ENCODE peak calls at places on chromosomes 6 and 20, in eight cellular contexts. One of them, this sample, is unnamed.

GRCh38 chr6:145814035-145814500 is 527 bp downstream of the FBXO30 start:
- DNase-seq in foreskin keratinocyte: peak; percentile 36
- DNase-seq in Peyer's patch: peak; percentile 59
- DNase-seq in CD8-positive, alpha-beta T cell: peak; percentile 4
- DNase-seq in CD4-positive, CD25-positive, alpha-beta regulatory T cell: peak; percentile 5
- DNase-seq in dorsolateral prefrontal cortex: no peak
- DNase-seq in RWPE1: peak; percentile 35
- DNase-seq in adrenal gland: peak; percentile 41
- DNase-seq in this sample: no peak

GRCh38 chr20:18144541-18145099 is 7.0 kb downstream of the KAT14 start:
- DNase-seq in foreskin keratinocyte: peak; percentile 56
- DNase-seq in Peyer's patch: no peak
- DNase-seq in CD8-positive, alpha-beta T cell: no peak
- DNase-seq in CD4-positive, CD25-positive, alpha-beta regulatory T cell: no peak
- DNase-seq in dorsolateral prefrontal cortex: no peak
- DNase-seq in RWPE1: peak; percentile 63
- DNase-seq in adrenal gland: no peak
- DNase-seq in this sample: no peak

GRCh38 chr6:33623895-33624381 is 2.8 kb downstream of the ITPR3 start:
- DNase-seq in foreskin keratinocyte: no peak
- DNase-seq in Peyer's patch: peak; percentile 57
- DNase-seq in CD8-positive, alpha-beta T cell: no peak
- DNase-seq in CD4-positive, CD25-positive, alpha-beta regulatory T cell: no peak
- DNase-seq in dorsolateral prefrontal cortex: no peak
- DNase-seq in RWPE1: no peak
- DNase-seq in adrenal gland: no peak
- DNase-seq in this sample: no peak

GRCh38 chr6:35690484-35690883 is 1.8 kb upstream of the FKBP5 start:
- DNase-seq in foreskin keratinocyte: no peak
- DNase-seq in Peyer's patch: no peak
- DNase-seq in CD8-positive, alpha-beta T cell: no peak
- DNase-seq in CD4-positive, CD25-positive, alpha-beta regulatory T cell: no peak
- DNase-seq in dorsolateral prefrontal cortex: no peak
- DNase-seq in RWPE1: no peak
- DNase-seq in adrenal gland: no peak
- DNase-seq in this sample: no peak

GRCh38 chr20:15846446-15846845 is 726.8 kb downstream of the KIF16B start:
- DNase-seq in foreskin keratinocyte: no peak
- DNase-seq in Peyer's patch: no peak
- DNase-seq in CD8-positive, alpha-beta T cell: no peak
- DNase-seq in CD4-positive, CD25-positive, alpha-beta regulatory T cell: no peak
- DNase-seq in dorsolateral prefrontal cortex: no peak
- DNase-seq in RWPE1: no peak
- DNase-seq in adrenal gland: no peak
- DNase-seq in this sample: no peak

GRCh38 chr6:113184291-113184690 is 672.9 kb upstream of the MARCKS start:
- DNase-seq in foreskin keratinocyte: peak; percentile 18
- DNase-seq in Peyer's patch: no peak
- DNase-seq in CD8-positive, alpha-beta T cell: no peak
- DNase-seq in CD4-positive, CD25-positive, alpha-beta regulatory T cell: no peak
- DNase-seq in dorsolateral prefrontal cortex: no peak
- DNase-seq in RWPE1: no peak
- DNase-seq in adrenal gland: no peak
- DNase-seq in this sample: no peak

GRCh38 chr6:98579941-98580340 is 254.4 kb upstream of the POU3F2 start:
- DNase-seq in foreskin keratinocyte: no peak
- DNase-seq in Peyer's patch: no peak
- DNase-seq in CD8-positive, alpha-beta T cell: no peak
- DNase-seq in CD4-positive, CD25-positive, alpha-beta regulatory T cell: no peak
- DNase-seq in dorsolateral prefrontal cortex: no peak
- DNase-seq in RWPE1: no peak
- DNase-seq in adrenal gland: no peak
- DNase-seq in this sample: no peak

GRCh38 chr6:90038951-90039653 is 144.8 kb downstream of the GJA10 start:
- DNase-seq in foreskin keratinocyte: no peak
- DNase-seq in Peyer's patch: peak; percentile 50
- DNase-seq in CD8-positive, alpha-beta T cell: no peak
- DNase-seq in CD4-positive, CD25-positive, alpha-beta regulatory T cell: no peak
- DNase-seq in dorsolateral prefrontal cortex: no peak
- DNase-seq in RWPE1: no peak
- DNase-seq in adrenal gland: no peak
- DNase-seq in this sample: no peak

GRCh38 chr6:125512621-125513020 is 210.9 kb upstream of the HDDC2 start:
- DNase-seq in foreskin keratinocyte: no peak
- DNase-seq in Peyer's patch: no peak
- DNase-seq in CD8-positive, alpha-beta T cell: no peak
- DNase-seq in CD4-positive, CD25-positive, alpha-beta regulatory T cell: no peak
- DNase-seq in dorsolateral prefrontal cortex: no peak
- DNase-seq in RWPE1: no peak
- DNase-seq in adrenal gland: no peak
- DNase-seq in this sample: no peak

GRCh38 chr6:53038148-53038547 is 27.1 kb upstream of the FBXO9 start:
- DNase-seq in foreskin keratinocyte: no peak
- DNase-seq in Peyer's patch: no peak
- DNase-seq in CD8-positive, alpha-beta T cell: no peak
- DNase-seq in CD4-positive, CD25-positive, alpha-beta regulatory T cell: no peak
- DNase-seq in dorsolateral prefrontal cortex: no peak
- DNase-seq in RWPE1: no peak
- DNase-seq in adrenal gland: no peak
- DNase-seq in this sample: no peak

GRCh38 chr6:53043626-53044025 is 21.6 kb upstream of the FBXO9 start:
- DNase-seq in foreskin keratinocyte: no peak
- DNase-seq in Peyer's patch: no peak
- DNase-seq in CD8-positive, alpha-beta T cell: no peak
- DNase-seq in CD4-positive, CD25-positive, alpha-beta regulatory T cell: no peak
- DNase-seq in dorsolateral prefrontal cortex: no peak
- DNase-seq in RWPE1: no peak
- DNase-seq in adrenal gland: no peak
- DNase-seq in this sample: no peak

GRCh38 chr6:53044071-53044470 is 21.1 kb upstream of the FBXO9 start:
- DNase-seq in foreskin keratinocyte: no peak
- DNase-seq in Peyer's patch: no peak
- DNase-seq in CD8-positive, alpha-beta T cell: no peak
- DNase-seq in CD4-positive, CD25-positive, alpha-beta regulatory T cell: no peak
- DNase-seq in dorsolateral prefrontal cortex: no peak
- DNase-seq in RWPE1: no peak
- DNase-seq in adrenal gland: peak; percentile 47
- DNase-seq in this sample: no peak

GRCh38 chr6:53042112-53042511 is 23.1 kb upstream of the FBXO9 start:
- DNase-seq in foreskin keratinocyte: peak; percentile 61
- DNase-seq in Peyer's patch: no peak
- DNase-seq in CD8-positive, alpha-beta T cell: no peak
- DNase-seq in CD4-positive, CD25-positive, alpha-beta regulatory T cell: no peak
- DNase-seq in dorsolateral prefrontal cortex: no peak
- DNase-seq in RWPE1: peak; percentile 63
- DNase-seq in adrenal gland: no peak
- DNase-seq in this sample: no peak

GRCh38 chr6:53041356-53041755 is 23.8 kb upstream of the FBXO9 start:
- DNase-seq in foreskin keratinocyte: no peak
- DNase-seq in Peyer's patch: no peak
- DNase-seq in CD8-positive, alpha-beta T cell: no peak
- DNase-seq in CD4-positive, CD25-positive, alpha-beta regulatory T cell: no peak
- DNase-seq in dorsolateral prefrontal cortex: no peak
- DNase-seq in RWPE1: no peak
- DNase-seq in adrenal gland: no peak
- DNase-seq in this sample: no peak
- H3K27ac ChIP-seq in foreskin keratinocyte: no peak overlapping the region
- H3K27ac ChIP-seq in Peyer's patch: no peak overlapping the region
- H3K27ac ChIP-seq in CD8-positive, alpha-beta T cell: no peak overlapping the region
- H3K27ac ChIP-seq in CD4-positive, CD25-positive, alpha-beta regulatory T cell: no peak overlapping the region
- H3K27ac ChIP-seq in dorsolateral prefrontal cortex: peak overlapping the region; percentile 49
- H3K27ac ChIP-seq in RWPE1: no peak overlapping the region
- H3K27ac ChIP-seq in adrenal gland: peak overlapping the region; percentile 79
- H3K27ac ChIP-seq in this sample: no peak overlapping the region

GRCh38 chr6:116208056-116208785 is 45.7 kb downstream of the TSPYL4 start:
- DNase-seq in foreskin keratinocyte: no peak
- DNase-seq in Peyer's patch: no peak
- DNase-seq in CD8-positive, alpha-beta T cell: no peak
- DNase-seq in CD4-positive, CD25-positive, alpha-beta regulatory T cell: no peak
- DNase-seq in dorsolateral prefrontal cortex: no peak
- DNase-seq in RWPE1: no peak
- DNase-seq in adrenal gland: no peak
- DNase-seq in this sample: no peak
- H3K27ac ChIP-seq in foreskin keratinocyte: no peak overlapping the region
- H3K27ac ChIP-seq in Peyer's patch: no peak overlapping the region
- H3K27ac ChIP-seq in CD8-positive, alpha-beta T cell: no peak overlapping the region
- H3K27ac ChIP-seq in CD4-positive, CD25-positive, alpha-beta regulatory T cell: no peak overlapping the region
- H3K27ac ChIP-seq in dorsolateral prefrontal cortex: no peak overlapping the region
- H3K27ac ChIP-seq in RWPE1: no peak overlapping the region
- H3K27ac ChIP-seq in adrenal gland: no peak overlapping the region
- H3K27ac ChIP-seq in this sample: no peak overlapping the region

GRCh38 chr20:57938158-57939108 is 228.6 kb upstream of the PMEPA1 start:
- DNase-seq in foreskin keratinocyte: no peak
- DNase-seq in Peyer's patch: no peak
- DNase-seq in CD8-positive, alpha-beta T cell: no peak
- DNase-seq in CD4-positive, CD25-positive, alpha-beta regulatory T cell: no peak
- DNase-seq in dorsolateral prefrontal cortex: no peak
- DNase-seq in RWPE1: no peak
- DNase-seq in adrenal gland: peak; percentile 21
- DNase-seq in this sample: no peak
- H3K27ac ChIP-seq in foreskin keratinocyte: no peak overlapping the region
- H3K27ac ChIP-seq in Peyer's patch: no peak overlapping the region
- H3K27ac ChIP-seq in CD8-positive, alpha-beta T cell: no peak overlapping the region
- H3K27ac ChIP-seq in CD4-positive, CD25-positive, alpha-beta regulatory T cell: no peak overlapping the region
- H3K27ac ChIP-seq in dorsolateral prefrontal cortex: no peak overlapping the region
- H3K27ac ChIP-seq in RWPE1: no peak overlapping the region
- H3K27ac ChIP-seq in adrenal gland: no peak overlapping the region
- H3K27ac ChIP-seq in this sample: no peak overlapping the region

GRCh38 chr20:49405062-49405683 is 77.3 kb downstream of the KCNB1 start:
- DNase-seq in foreskin keratinocyte: no peak
- DNase-seq in Peyer's patch: no peak
- DNase-seq in CD8-positive, alpha-beta T cell: no peak
- DNase-seq in CD4-positive, CD25-positive, alpha-beta regulatory T cell: no peak
- DNase-seq in dorsolateral prefrontal cortex: no peak
- DNase-seq in RWPE1: no peak
- DNase-seq in adrenal gland: no peak
- DNase-seq in this sample: no peak
- H3K27ac ChIP-seq in foreskin keratinocyte: no peak overlapping the region
- H3K27ac ChIP-seq in Peyer's patch: no peak overlapping the region
- H3K27ac ChIP-seq in CD8-positive, alpha-beta T cell: no peak overlapping the region
- H3K27ac ChIP-seq in CD4-positive, CD25-positive, alpha-beta regulatory T cell: no peak overlapping the region
- H3K27ac ChIP-seq in dorsolateral prefrontal cortex: no peak overlapping the region
- H3K27ac ChIP-seq in RWPE1: no peak overlapping the region
- H3K27ac ChIP-seq in adrenal gland: no peak overlapping the region
- H3K27ac ChIP-seq in this sample: no peak overlapping the region

GRCh38 chr20:46117704-46118467 is at the start of gene CD40:
- DNase-seq in foreskin keratinocyte: no peak
- DNase-seq in Peyer's patch: peak; percentile 94
- DNase-seq in CD8-positive, alpha-beta T cell: peak; percentile 71
- DNase-seq in CD4-positive, CD25-positive, alpha-beta regulatory T cell: peak; percentile 65
- DNase-seq in dorsolateral prefrontal cortex: peak; percentile 69
- DNase-seq in RWPE1: peak; percentile 100
- DNase-seq in adrenal gland: peak; percentile 72
- DNase-seq in this sample: peak; percentile 33
- H3K27ac ChIP-seq in foreskin keratinocyte: no peak within 1 kb of the TSS
- H3K27ac ChIP-seq in Peyer's patch: peak within 1 kb of the TSS; percentile 95
- H3K27ac ChIP-seq in CD8-positive, alpha-beta T cell: no peak within 1 kb of the TSS
- H3K27ac ChIP-seq in CD4-positive, CD25-positive, alpha-beta regulatory T cell: peak within 1 kb of the TSS; percentile 43
- H3K27ac ChIP-seq in dorsolateral prefrontal cortex: peak within 1 kb of the TSS; percentile 67
- H3K27ac ChIP-seq in RWPE1: peak within 1 kb of the TSS; percentile 66
- H3K27ac ChIP-seq in adrenal gland: peak within 1 kb of the TSS; percentile 81
- H3K27ac ChIP-seq in this sample: peak within 1 kb of the TSS; percentile 18

DNA sequence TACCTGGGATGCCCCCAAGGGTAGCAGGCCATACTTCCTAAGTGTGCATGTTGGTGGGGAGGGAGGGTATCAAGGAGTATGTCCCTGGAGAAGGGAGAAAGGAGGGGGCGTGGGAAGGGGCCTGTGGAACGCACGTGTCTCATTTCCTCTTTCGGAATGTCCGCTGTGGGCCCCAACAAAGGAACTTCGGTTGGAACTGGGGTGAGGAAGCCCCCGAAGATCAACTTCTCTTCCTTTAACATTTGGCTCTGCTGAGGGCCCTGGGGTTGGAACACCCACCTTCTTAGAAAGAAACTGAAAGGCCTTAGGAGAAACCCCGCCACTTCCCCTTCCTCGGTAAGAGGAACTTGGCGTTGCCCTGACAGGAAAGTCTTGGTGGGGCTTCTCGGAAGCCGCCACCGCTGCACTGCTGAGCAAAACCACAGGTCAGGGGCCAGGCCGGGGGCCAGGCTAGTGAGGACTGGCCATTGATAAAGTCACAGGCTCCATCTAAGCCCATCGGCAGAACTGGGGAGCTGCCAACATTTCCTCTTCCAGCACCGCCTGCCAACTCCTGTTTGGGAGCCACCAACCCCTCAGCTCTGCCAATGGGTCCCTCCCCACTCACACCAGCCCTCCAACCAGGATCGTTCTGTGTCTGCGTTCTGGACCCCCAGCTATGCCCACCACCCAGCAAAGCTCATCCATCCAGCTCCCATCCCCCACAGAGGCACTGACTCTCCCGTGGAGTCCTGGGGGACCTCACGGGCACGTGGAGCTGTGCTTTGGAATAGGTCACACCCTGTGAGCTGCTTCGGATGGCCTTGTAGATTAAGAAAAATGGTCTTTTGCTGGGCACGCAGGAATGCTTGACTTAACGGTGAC is 44.8 kb downstream of the FGD2 start:
- DNase-seq in foreskin keratinocyte: no peak
- DNase-seq in Peyer's patch: peak; percentile 89
- DNase-seq in CD8-positive, alpha-beta T cell: peak; percentile 45
- DNase-seq in CD4-positive, CD25-positive, alpha-beta regulatory T cell: peak; percentile 47
- DNase-seq in dorsolateral prefrontal cortex: peak; percentile 51
- DNase-seq in RWPE1: no peak
- DNase-seq in adrenal gland: peak; percentile 75
- DNase-seq in this sample: no peak
- H3K27ac ChIP-seq in foreskin keratinocyte: peak overlapping the region; percentile 96
- H3K27ac ChIP-seq in Peyer's patch: peak overlapping the region; percentile 74
- H3K27ac ChIP-seq in CD8-positive, alpha-beta T cell: peak overlapping the region; percentile 59
- H3K27ac ChIP-seq in CD4-positive, CD25-positive, alpha-beta regulatory T cell: peak overlapping the region; percentile 85
- H3K27ac ChIP-seq in dorsolateral prefrontal cortex: no peak overlapping the region
- H3K27ac ChIP-seq in RWPE1: no peak overlapping the region
- H3K27ac ChIP-seq in adrenal gland: peak overlapping the region; percentile 8
- H3K27ac ChIP-seq in this sample: no peak overlapping the region